ENCODE peak calls at places on chromosomes 4 and X, in ten cellular contexts. X is PC-3, W is neural progenitor cell, D is K562, J is OCI-LY7, T is DND-41, F is SK-N-SH, E is GM12878, Y is GM23248, R is H9. N is an unnamed sample.

GRCh38 chr4:92307156-92307555 is 3.4 kb downstream of the GRID2 start:
- DNase-seq in X (no peak), W (no peak), D (no peak), J (no peak), T (no peak), F (no peak), E (no peak), Y (no peak), R (no peak), N (no peak)

GRCh38 chr4:73446336-73446938 is 10.4 kb downstream of the AFP start:
- DNase-seq in X (peak; percentile 83), W (peak; percentile 69), D (peak; percentile 41), J (peak; percentile 78), T (peak; percentile 18), F (peak; percentile 46), E (no peak), Y (peak; percentile 77), R (no peak), N (peak; percentile 81)

GRCh38 chr4:142497606-142498005 is 348.5 kb downstream of the INPP4B start:
- DNase-seq in X (no peak), W (no peak), D (no peak), J (no peak), T (no peak), F (no peak), E (no peak), Y (no peak), R (no peak), N (no peak)

GRCh38 chr4:65535128-65535527 is 135.2 kb downstream of the EPHA5 start:
- DNase-seq in X (no peak), W (no peak), D (no peak), J (no peak), T (no peak), F (no peak), E (no peak), Y (no peak), R (no peak), N (peak; percentile 18)

GRCh38 chr4:10029403-10029802 is 8.1 kb upstream of the SLC2A9 start:
- DNase-seq in X (no peak), W (no peak), D (no peak), J (no peak), T (no peak), F (no peak), E (no peak), Y (no peak), R (no peak), N (no peak)

GRCh38 chr4:76811604-76812412 is 86.1 kb downstream of the SOWAHB start:
- DNase-seq in X (no peak), W (peak; percentile 28), D (no peak), J (no peak), T (no peak), F (no peak), E (no peak), Y (peak; percentile 45), R (peak; percentile 28), N (peak; percentile 15)

GRCh38 chrX:151902813-151903591 is 9.7 kb upstream of the MAGEA4 start:
- DNase-seq in X (peak; percentile 54), W (no peak), D (no peak), J (no peak), T (no peak), F (no peak), E (no peak), Y (peak; percentile 90), R (no peak), N (no peak)

GRCh38 chr4:109414938-109415337 is 18.7 kb upstream of the SEC24B start:
- DNase-seq in X (no peak), W (no peak), D (no peak), J (no peak), T (no peak), F (no peak), E (no peak), Y (peak; percentile 18), R (no peak), N (peak; percentile 50)

GRCh38 chr4:121030151-121030550 is 42.2 kb downstream of the NDNF start:
- DNase-seq in X (no peak), W (no peak), D (no peak), J (no peak), T (no peak), F (no peak), E (no peak), Y (peak; percentile 16), R (no peak), N (no peak)

GRCh38 chr4:121030711-121031110 is 41.6 kb downstream of the NDNF start:
- DNase-seq in X (no peak), W (no peak), D (no peak), J (no peak), T (no peak), F (no peak), E (no peak), Y (peak; percentile 37), R (no peak), N (no peak)

GRCh38 chr4:121026034-121026433 is 46.3 kb downstream of the NDNF start:
- DNase-seq in X (no peak), W (no peak), D (no peak), J (no peak), T (no peak), F (no peak), E (no peak), Y (no peak), R (no peak), N (no peak)

GRCh38 chr4:121025540-121025939 is 46.8 kb downstream of the NDNF start:
- DNase-seq in X (no peak), W (no peak), D (no peak), J (no peak), T (no peak), F (no peak), E (no peak), Y (no peak), R (no peak), N (no peak)
- H2AFZ ChIP-seq in X (no peak overlapping the region), W (no peak overlapping the region), D (no peak overlapping the region), J (no peak overlapping the region), T (no peak overlapping the region), F (no peak overlapping the region), E (no peak overlapping the region), Y (no peak overlapping the region), R (no peak overlapping the region), N (no peak overlapping the region)

GRCh38 chr4:36771411-36772153 is 473.0 kb upstream of the NWD2 start:
- DNase-seq in X (no peak), W (no peak), D (no peak), J (no peak), T (no peak), F (no peak), E (no peak), Y (no peak), R (no peak), N (no peak)

GRCh38 chr4:36773467-36773866 is 471.1 kb upstream of the NWD2 start:
- DNase-seq in X (no peak), W (no peak), D (no peak), J (no peak), T (no peak), F (no peak), E (no peak), Y (no peak), R (no peak), N (no peak)

GRCh38 chr4:36775544-36775943 is 469.0 kb upstream of the NWD2 start:
- DNase-seq in X (no peak), W (no peak), D (no peak), J (no peak), T (no peak), F (no peak), E (no peak), Y (no peak), R (no peak), N (no peak)

DNA sequence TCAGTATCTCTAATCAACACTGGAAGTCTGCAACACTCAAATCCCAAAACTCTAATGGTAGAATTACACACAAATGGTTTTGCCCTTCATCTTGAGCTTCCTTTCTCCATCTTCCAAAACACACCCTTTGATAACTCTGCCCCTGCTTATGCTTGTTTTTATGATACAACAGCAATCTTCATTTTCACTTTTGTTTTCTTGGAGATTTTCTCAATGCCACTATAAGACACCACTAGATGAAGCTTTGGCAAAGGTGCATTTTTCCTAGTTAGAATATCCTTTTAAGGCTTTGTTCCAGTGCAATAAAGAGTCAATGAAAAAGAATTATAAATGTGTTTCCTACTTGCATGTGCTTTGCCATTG is 472.4 kb upstream of the NWD2 start:
- DNase-seq in X (no peak), W (no peak), D (no peak), J (no peak), T (no peak), F (no peak), E (no peak), Y (no peak), R (no peak), N (no peak)
- H2AFZ ChIP-seq in X (no peak overlapping the region), W (no peak overlapping the region), D (no peak overlapping the region), J (no peak overlapping the region), T (no peak overlapping the region), F (no peak overlapping the region), E (peak overlapping the region; percentile 46), Y (no peak overlapping the region), R (no peak overlapping the region), N (no peak overlapping the region)

DNA sequence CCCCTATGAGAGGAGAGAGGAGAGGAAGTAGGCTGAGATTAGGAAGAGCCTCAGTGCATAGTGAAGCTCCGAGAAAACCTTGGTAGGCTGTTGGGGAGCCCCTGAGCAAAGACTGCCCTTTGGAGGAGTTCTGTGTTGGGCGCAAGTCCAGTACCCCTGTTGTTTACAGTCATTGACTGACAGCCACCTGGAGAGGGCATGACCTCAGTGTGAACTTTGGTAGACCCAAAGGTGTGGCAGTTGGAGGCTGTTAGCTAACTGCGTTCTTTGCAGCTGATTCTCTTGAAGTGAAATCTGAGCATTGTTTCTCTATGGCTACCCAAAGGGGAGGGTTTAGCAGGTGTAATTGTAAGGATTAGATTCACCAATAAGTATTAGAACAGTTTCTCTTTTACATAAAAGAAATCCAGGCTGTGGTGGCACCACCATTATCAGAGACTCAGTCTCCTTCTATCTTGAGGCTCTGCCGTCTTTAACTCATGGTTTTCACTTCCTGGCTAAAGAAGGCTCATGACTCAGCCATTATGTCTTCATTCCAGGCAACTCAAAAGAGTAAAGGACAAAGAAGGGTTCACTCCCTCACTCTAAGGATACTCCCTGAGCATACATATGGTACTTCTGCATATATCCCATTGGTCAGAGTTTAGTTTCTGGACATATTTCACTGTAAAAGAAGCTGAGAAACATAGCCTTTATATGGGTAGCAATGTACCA is 33.5 kb downstream of the ANXA3 start:
- DNase-seq in X (no peak), W (no peak), D (no peak), J (no peak), T (no peak), F (no peak), E (no peak), Y (peak; percentile 44), R (no peak), N (no peak)
- H2AFZ ChIP-seq in X (no peak overlapping the region), W (no peak overlapping the region), D (peak overlapping the region; percentile 75), J (no peak overlapping the region), T (no peak overlapping the region), F (no peak overlapping the region), E (no peak overlapping the region), Y (peak overlapping the region; percentile 39), R (no peak overlapping the region), N (no peak overlapping the region)

DNA sequence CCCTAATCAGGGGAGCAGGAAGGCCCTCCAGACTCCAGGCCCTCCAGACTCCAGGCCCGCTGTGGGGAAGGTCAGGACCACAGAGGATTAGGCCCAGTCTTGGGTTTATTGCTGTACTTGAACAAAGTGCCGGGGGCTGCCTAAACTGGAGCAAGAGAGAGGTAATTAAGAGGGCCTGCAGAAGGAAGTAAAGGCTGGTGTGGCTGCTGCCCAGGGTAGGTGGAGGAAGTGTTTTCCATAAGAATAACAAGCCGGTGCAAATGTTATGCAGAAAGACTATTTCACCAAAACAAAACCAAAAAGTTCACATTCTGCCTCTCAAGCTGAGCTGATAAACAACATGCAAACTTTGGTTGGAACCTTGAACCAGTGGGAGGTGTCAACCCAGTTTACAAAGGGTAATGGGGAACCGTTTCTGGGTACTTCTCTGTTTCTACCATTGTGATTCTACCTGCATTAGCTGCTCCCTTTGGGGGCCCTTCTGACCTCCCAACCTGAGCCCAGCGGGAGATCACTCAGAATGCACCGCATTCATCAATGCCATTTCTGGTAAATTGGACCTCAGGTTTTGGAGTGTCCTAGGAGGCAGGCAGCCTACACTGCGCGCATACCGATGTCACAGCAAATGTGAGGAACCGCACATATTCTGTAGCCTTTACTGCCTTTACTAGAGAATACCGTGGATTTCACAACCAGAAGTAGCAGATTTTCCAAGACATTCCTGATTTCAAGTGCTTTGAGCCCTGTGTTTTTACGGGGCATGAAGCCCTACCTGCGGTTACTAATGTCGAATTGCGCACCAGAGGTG is 59.7 kb upstream of the BCOR start:
- DNase-seq in X (no peak), W (peak; percentile 28), D (no peak), J (peak; percentile 25), T (no peak), F (no peak), E (no peak), Y (no peak), R (peak; percentile 78), N (peak; percentile 74)
- H2AFZ ChIP-seq in X (peak overlapping the region; percentile 99), W (peak overlapping the region; percentile 43), D (no peak overlapping the region), J (peak overlapping the region; percentile 50), T (no peak overlapping the region), F (no peak overlapping the region), E (peak overlapping the region; percentile 34), Y (peak overlapping the region; percentile 87), R (no peak overlapping the region), N (no peak overlapping the region)

N was measured in GM23338.